ENCODE peak calls at places on chromosomes 7 and 10, in eight cellular contexts. One of them, this sample, is unnamed.

GRCh38 chr10:28875535-28876208 is 198.4 kb downstream of the BAMBI start:
- DNase-seq in left lung: no peak
- DNase-seq in fibroblast of mammary gland: no peak
- DNase-seq in prostate gland: no peak
- DNase-seq in GM13977: no peak
- DNase-seq in foreskin fibroblast: no peak
- DNase-seq in PC-9: no peak
- DNase-seq in AG09319: no peak
- DNase-seq in this sample: peak

GRCh38 chr10:65827344-65827743 is 1098.5 kb upstream of the LRRTM3 start:
- DNase-seq in AG09319: no peak
- DNase-seq in prostate gland: no peak
- DNase-seq in foreskin fibroblast: no peak
- DNase-seq in fibroblast of mammary gland: no peak
- DNase-seq in GM13977: no peak
- DNase-seq in PC-9: no peak
- DNase-seq in left lung: no peak
- DNase-seq in this sample: no peak

GRCh38 chr10:7960108-7960507 is 94.4 kb upstream of the GATA3 start:
- DNase-seq in GM13977: no peak
- DNase-seq in PC-9: no peak
- DNase-seq in prostate gland: no peak
- DNase-seq in fibroblast of mammary gland: no peak
- DNase-seq in foreskin fibroblast: no peak
- DNase-seq in left lung: no peak
- DNase-seq in AG09319: no peak
- DNase-seq in this sample: no peak

GRCh38 chr7:92025260-92025659 is 84.6 kb downstream of the AKAP9 start:
- DNase-seq in AG09319: peak
- DNase-seq in PC-9: no peak
- DNase-seq in left lung: no peak
- DNase-seq in GM13977: no peak
- DNase-seq in prostate gland: no peak
- DNase-seq in foreskin fibroblast: peak
- DNase-seq in fibroblast of mammary gland: peak
- DNase-seq in this sample: peak

GRCh38 chr7:55593172-55593514 is 20.8 kb upstream of the VOPP1 start:
- DNase-seq in GM13977: peak
- DNase-seq in AG09319: no peak
- DNase-seq in PC-9: no peak
- DNase-seq in prostate gland: no peak
- DNase-seq in left lung: no peak
- DNase-seq in foreskin fibroblast: no peak
- DNase-seq in fibroblast of mammary gland: no peak
- DNase-seq in this sample: no peak

GRCh38 chr10:111739160-111739712 is 444.3 kb downstream of the GPAM start:
- DNase-seq in GM13977: no peak
- DNase-seq in prostate gland: no peak
- DNase-seq in foreskin fibroblast: no peak
- DNase-seq in fibroblast of mammary gland: no peak
- DNase-seq in AG09319: no peak
- DNase-seq in left lung: no peak
- DNase-seq in PC-9: no peak
- DNase-seq in this sample: no peak

GRCh38 chr10:90087197-90088007 is 386.0 kb downstream of the KIF20B start:
- DNase-seq in AG09319: no peak
- DNase-seq in PC-9: no peak
- DNase-seq in fibroblast of mammary gland: peak
- DNase-seq in foreskin fibroblast: peak
- DNase-seq in prostate gland: no peak
- DNase-seq in left lung: no peak
- DNase-seq in GM13977: peak
- DNase-seq in this sample: peak

GRCh38 chr10:114023198-114023597 is 20.5 kb upstream of the ADRB1 start:
- DNase-seq in AG09319: no peak
- DNase-seq in GM13977: no peak
- DNase-seq in foreskin fibroblast: no peak
- DNase-seq in fibroblast of mammary gland: peak
- DNase-seq in left lung: no peak
- DNase-seq in prostate gland: no peak
- DNase-seq in PC-9: no peak
- DNase-seq in this sample: no peak

GRCh38 chr10:27744478-27745379 is 890 bp downstream of the MKX start:
- DNase-seq in prostate gland: peak
- DNase-seq in AG09319: peak
- DNase-seq in PC-9: no peak
- DNase-seq in foreskin fibroblast: no peak
- DNase-seq in GM13977: peak
- DNase-seq in left lung: no peak
- DNase-seq in fibroblast of mammary gland: peak
- DNase-seq in this sample: no peak

GRCh38 chr10:29811751-29812427 is 177.1 kb upstream of the SVIL start:
- DNase-seq in foreskin fibroblast: peak
- DNase-seq in AG09319: peak
- DNase-seq in fibroblast of mammary gland: peak
- DNase-seq in GM13977: no peak
- DNase-seq in PC-9: peak
- DNase-seq in left lung: no peak
- DNase-seq in prostate gland: peak
- DNase-seq in this sample: peak

GRCh38 chr10:12984165-12984747 is 17.3 kb downstream of the CCDC3 start:
- DNase-seq in prostate gland: no peak
- DNase-seq in AG09319: no peak
- DNase-seq in GM13977: no peak
- DNase-seq in left lung: no peak
- DNase-seq in foreskin fibroblast: no peak
- DNase-seq in fibroblast of mammary gland: peak
- DNase-seq in PC-9: no peak
- DNase-seq in this sample: no peak

GRCh38 chr7:148115308-148115707 is 475.3 kb upstream of the C7orf33 start:
- DNase-seq in left lung: no peak
- DNase-seq in prostate gland: no peak
- DNase-seq in foreskin fibroblast: no peak
- DNase-seq in PC-9: no peak
- DNase-seq in fibroblast of mammary gland: no peak
- DNase-seq in GM13977: no peak
- DNase-seq in AG09319: no peak
- DNase-seq in this sample: no peak

GRCh38 chr7:105916603-105917002 is 40.2 kb upstream of the ATXN7L1 start:
- DNase-seq in GM13977: no peak
- DNase-seq in left lung: no peak
- DNase-seq in prostate gland: no peak
- DNase-seq in AG09319: peak
- DNase-seq in fibroblast of mammary gland: peak
- DNase-seq in foreskin fibroblast: peak
- DNase-seq in PC-9: no peak
- DNase-seq in this sample: no peak

GRCh38 chr7:79241288-79242055 is 212.0 kb downstream of the MAGI2 start:
- DNase-seq in PC-9: no peak
- DNase-seq in AG09319: peak
- DNase-seq in left lung: no peak
- DNase-seq in fibroblast of mammary gland: peak
- DNase-seq in foreskin fibroblast: peak
- DNase-seq in GM13977: no peak
- DNase-seq in prostate gland: no peak
- DNase-seq in this sample: peak

GRCh38 chr7:79240413-79240812 is 213.1 kb downstream of the MAGI2 start:
- DNase-seq in left lung: no peak
- DNase-seq in GM13977: no peak
- DNase-seq in fibroblast of mammary gland: no peak
- DNase-seq in foreskin fibroblast: no peak
- DNase-seq in PC-9: no peak
- DNase-seq in AG09319: no peak
- DNase-seq in prostate gland: no peak
- DNase-seq in this sample: no peak

GRCh38 chr7:79244482-79244881 is 209.0 kb downstream of the MAGI2 start:
- DNase-seq in fibroblast of mammary gland: no peak
- DNase-seq in PC-9: no peak
- DNase-seq in GM13977: no peak
- DNase-seq in prostate gland: no peak
- DNase-seq in AG09319: no peak
- DNase-seq in foreskin fibroblast: no peak
- DNase-seq in left lung: no peak
- DNase-seq in this sample: no peak

GRCh38 chr7:79245623-79246249 is 207.7 kb downstream of the MAGI2 start:
- DNase-seq in foreskin fibroblast: no peak
- DNase-seq in fibroblast of mammary gland: no peak
- DNase-seq in prostate gland: no peak
- DNase-seq in GM13977: no peak
- DNase-seq in AG09319: no peak
- DNase-seq in left lung: no peak
- DNase-seq in PC-9: no peak
- DNase-seq in this sample: no peak
- TF ChIP-seq CTCF in foreskin fibroblast: no peak
- TF ChIP-seq CTCF in fibroblast of mammary gland: no peak
- TF ChIP-seq CTCF in prostate gland: no peak
- TF ChIP-seq CTCF in GM13977: no peak
- TF ChIP-seq CTCF in AG09319: no peak
- TF ChIP-seq CTCF in left lung: no peak
- TF ChIP-seq CTCF in PC-9: no peak
- TF ChIP-seq CTCF in this sample: no peak

GRCh38 chr7:129376778-129377700 is 57.2 kb upstream of the STRIP2 start:
- DNase-seq in AG09319: no peak
- DNase-seq in prostate gland: no peak
- DNase-seq in fibroblast of mammary gland: peak
- DNase-seq in foreskin fibroblast: peak
- DNase-seq in PC-9: no peak
- DNase-seq in GM13977: peak
- DNase-seq in left lung: no peak
- DNase-seq in this sample: no peak

GRCh38 chr7:129370812-129371211 is 63.4 kb upstream of the STRIP2 start:
- DNase-seq in left lung: no peak
- DNase-seq in fibroblast of mammary gland: no peak
- DNase-seq in prostate gland: no peak
- DNase-seq in AG09319: no peak
- DNase-seq in GM13977: no peak
- DNase-seq in foreskin fibroblast: no peak
- DNase-seq in PC-9: peak
- DNase-seq in this sample: no peak

GRCh38 chr7:129373651-129374428 is 60.4 kb upstream of the STRIP2 start:
- DNase-seq in foreskin fibroblast: no peak
- DNase-seq in prostate gland: no peak
- DNase-seq in GM13977: no peak
- DNase-seq in AG09319: no peak
- DNase-seq in PC-9: no peak
- DNase-seq in left lung: no peak
- DNase-seq in fibroblast of mammary gland: no peak
- DNase-seq in this sample: no peak

GRCh38 chr7:129375221-129375938 is 58.9 kb upstream of the STRIP2 start:
- DNase-seq in prostate gland: no peak
- DNase-seq in fibroblast of mammary gland: no peak
- DNase-seq in GM13977: no peak
- DNase-seq in AG09319: no peak
- DNase-seq in left lung: no peak
- DNase-seq in foreskin fibroblast: no peak
- DNase-seq in PC-9: no peak
- DNase-seq in this sample: no peak

GRCh38 chr7:129376076-129376777 is 58.0 kb upstream of the STRIP2 start:
- DNase-seq in fibroblast of mammary gland: peak
- DNase-seq in GM13977: peak
- DNase-seq in AG09319: no peak
- DNase-seq in left lung: peak
- DNase-seq in PC-9: peak
- DNase-seq in foreskin fibroblast: no peak
- DNase-seq in prostate gland: peak
- DNase-seq in this sample: no peak
- TF ChIP-seq CTCF in fibroblast of mammary gland: peak
- TF ChIP-seq CTCF in GM13977: peak
- TF ChIP-seq CTCF in AG09319: peak
- TF ChIP-seq CTCF in left lung: peak
- TF ChIP-seq CTCF in PC-9: peak
- TF ChIP-seq CTCF in foreskin fibroblast: peak
- TF ChIP-seq CTCF in prostate gland: peak
- TF ChIP-seq CTCF in this sample: peak

GRCh38 chr10:49281461-49281860 is 17.5 kb upstream of the C10orf71 start:
- DNase-seq in AG09319: no peak
- DNase-seq in prostate gland: no peak
- DNase-seq in GM13977: no peak
- DNase-seq in fibroblast of mammary gland: no peak
- DNase-seq in PC-9: no peak
- DNase-seq in foreskin fibroblast: no peak
- DNase-seq in left lung: peak
- DNase-seq in this sample: no peak
- TF ChIP-seq CTCF in AG09319: peak
- TF ChIP-seq CTCF in prostate gland: no peak
- TF ChIP-seq CTCF in GM13977: peak
- TF ChIP-seq CTCF in fibroblast of mammary gland: no peak
- TF ChIP-seq CTCF in PC-9: peak
- TF ChIP-seq CTCF in foreskin fibroblast: no peak
- TF ChIP-seq CTCF in left lung: no peak
- TF ChIP-seq CTCF in this sample: no peak

GRCh38 chr7:113283861-113284260 is 165.5 kb upstream of the SMIM30 start:
- DNase-seq in AG09319: no peak
- DNase-seq in left lung: no peak
- DNase-seq in GM13977: no peak
- DNase-seq in fibroblast of mammary gland: peak
- DNase-seq in foreskin fibroblast: peak
- DNase-seq in prostate gland: no peak
- DNase-seq in PC-9: no peak
- DNase-seq in this sample: no peak

GRCh38 chr7:113292105-113292504 is 173.8 kb upstream of the SMIM30 start:
- DNase-seq in foreskin fibroblast: no peak
- DNase-seq in left lung: no peak
- DNase-seq in prostate gland: no peak
- DNase-seq in GM13977: no peak
- DNase-seq in fibroblast of mammary gland: no peak
- DNase-seq in AG09319: no peak
- DNase-seq in PC-9: no peak
- DNase-seq in this sample: no peak

GRCh38 chr7:113285411-113285810 is 167.1 kb upstream of the SMIM30 start:
- DNase-seq in AG09319: no peak
- DNase-seq in fibroblast of mammary gland: peak
- DNase-seq in foreskin fibroblast: no peak
- DNase-seq in GM13977: no peak
- DNase-seq in prostate gland: no peak
- DNase-seq in PC-9: no peak
- DNase-seq in left lung: no peak
- DNase-seq in this sample: no peak

GRCh38 chr7:113291058-113291457 is 172.7 kb upstream of the SMIM30 start:
- DNase-seq in prostate gland: no peak
- DNase-seq in PC-9: no peak
- DNase-seq in AG09319: no peak
- DNase-seq in foreskin fibroblast: no peak
- DNase-seq in GM13977: no peak
- DNase-seq in left lung: no peak
- DNase-seq in fibroblast of mammary gland: no peak
- DNase-seq in this sample: no peak

DNA sequence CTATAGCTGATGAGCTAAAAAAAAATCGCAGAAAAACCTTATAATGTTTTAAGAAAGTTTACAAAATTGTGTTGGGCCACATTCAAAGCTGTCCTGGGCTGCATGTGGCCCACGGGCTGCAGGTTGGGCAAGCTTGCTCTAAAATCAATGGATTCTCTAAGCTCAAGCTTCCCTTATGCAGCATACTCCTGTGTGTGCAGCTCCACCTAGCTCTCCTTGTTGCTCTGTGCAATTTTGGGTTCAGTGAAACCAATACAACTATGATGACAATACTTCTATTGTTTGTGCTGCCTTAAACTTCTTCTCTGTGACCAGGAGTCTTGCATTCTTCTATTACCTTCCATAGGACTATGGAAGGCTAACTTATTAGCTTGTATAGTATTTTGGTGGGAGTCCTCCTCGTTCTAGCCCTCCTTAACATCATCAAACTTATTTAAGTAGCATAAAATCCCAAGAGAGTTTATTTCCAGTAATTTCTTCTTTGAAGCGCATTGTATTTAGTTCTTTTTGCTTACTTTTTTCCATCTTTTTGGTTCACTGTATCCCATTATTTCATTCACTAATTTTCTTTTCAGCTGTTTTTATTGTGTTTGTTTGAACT is 170.9 kb upstream of the SMIM30 start:
- DNase-seq in foreskin fibroblast: peak
- DNase-seq in AG09319: peak
- DNase-seq in left lung: no peak
- DNase-seq in PC-9: no peak
- DNase-seq in prostate gland: no peak
- DNase-seq in GM13977: peak
- DNase-seq in fibroblast of mammary gland: peak
- DNase-seq in this sample: no peak
- TF ChIP-seq CTCF in foreskin fibroblast: peak
- TF ChIP-seq CTCF in AG09319: peak
- TF ChIP-seq CTCF in left lung: no peak
- TF ChIP-seq CTCF in PC-9: peak
- TF ChIP-seq CTCF in prostate gland: peak
- TF ChIP-seq CTCF in GM13977: peak
- TF ChIP-seq CTCF in fibroblast of mammary gland: peak
- TF ChIP-seq CTCF in this sample: peak

This sample was measured in kidney epithelial cell.